ENCODE peak calls at places on chromosomes 6 and 20, in five cellular contexts. One of them, this sample, is unnamed.

GRCh38 chr20:2750343-2751251 is 49.8 kb downstream of the CPXM1 start:
- DNase-seq in Peyer's patch: no peak
- DNase-seq in left ventricle myocardium inferior: no peak
- DNase-seq in neural progenitor cell: peak; percentile 44
- DNase-seq in pancreas: no peak
- DNase-seq in this sample: no peak

GRCh38 chr20:57656252-57656820 is 36.1 kb upstream of the ZBP1 start:
- DNase-seq in Peyer's patch: peak; percentile 4
- DNase-seq in left ventricle myocardium inferior: no peak
- DNase-seq in neural progenitor cell: no peak
- DNase-seq in pancreas: no peak
- DNase-seq in this sample: no peak

GRCh38 chr6:11921017-11921438 is 91.1 kb upstream of the HIVEP1 start:
- DNase-seq in Peyer's patch: no peak
- DNase-seq in left ventricle myocardium inferior: peak; percentile 36
- DNase-seq in neural progenitor cell: peak; percentile 29
- DNase-seq in pancreas: no peak
- DNase-seq in this sample: no peak

GRCh38 chr6:73746776-73747175 is 50.8 kb downstream of the CD109 start:
- DNase-seq in Peyer's patch: no peak
- DNase-seq in left ventricle myocardium inferior: no peak
- DNase-seq in neural progenitor cell: no peak
- DNase-seq in pancreas: no peak
- DNase-seq in this sample: no peak

GRCh38 chr6:113881473-113881980 is 24.4 kb downstream of the MARCKS start:
- DNase-seq in Peyer's patch: no peak
- DNase-seq in left ventricle myocardium inferior: no peak
- DNase-seq in neural progenitor cell: no peak
- DNase-seq in pancreas: no peak
- DNase-seq in this sample: no peak

GRCh38 chr6:125718109-125718508 is 31.3 kb upstream of the HEY2 start:
- DNase-seq in Peyer's patch: no peak
- DNase-seq in left ventricle myocardium inferior: no peak
- DNase-seq in neural progenitor cell: no peak
- DNase-seq in pancreas: no peak
- DNase-seq in this sample: no peak

GRCh38 chr6:166542580-166542912 is 43.9 kb downstream of the RAMACL start:
- DNase-seq in Peyer's patch: no peak
- DNase-seq in left ventricle myocardium inferior: no peak
- DNase-seq in neural progenitor cell: peak; percentile 21
- DNase-seq in pancreas: no peak
- DNase-seq in this sample: no peak

GRCh38 chr20:32387262-32387661 is 29.1 kb downstream of the ASXL1 start:
- DNase-seq in Peyer's patch: no peak
- DNase-seq in left ventricle myocardium inferior: no peak
- DNase-seq in neural progenitor cell: no peak
- DNase-seq in pancreas: no peak
- DNase-seq in this sample: no peak

GRCh38 chr6:144585217-144585814 is 300.2 kb downstream of the UTRN start:
- DNase-seq in Peyer's patch: no peak
- DNase-seq in left ventricle myocardium inferior: no peak
- DNase-seq in neural progenitor cell: peak; percentile 56
- DNase-seq in pancreas: no peak
- DNase-seq in this sample: peak; percentile 81

GRCh38 chr6:10720229-10720959 is 2.5 kb upstream of the TMEM14C start:
- DNase-seq in Peyer's patch: peak; percentile 56
- DNase-seq in left ventricle myocardium inferior: peak; percentile 61
- DNase-seq in neural progenitor cell: no peak
- DNase-seq in pancreas: peak; percentile 48
- DNase-seq in this sample: peak; percentile 11

GRCh38 chr6:626236-626635 is 30.7 kb downstream of the HUS1B start:
- DNase-seq in Peyer's patch: no peak
- DNase-seq in left ventricle myocardium inferior: no peak
- DNase-seq in neural progenitor cell: no peak
- DNase-seq in pancreas: no peak
- DNase-seq in this sample: no peak

GRCh38 chr20:37697314-37697713 is 3.5 kb downstream of the CTNNBL1 start:
- DNase-seq in Peyer's patch: peak; percentile 22
- DNase-seq in left ventricle myocardium inferior: no peak
- DNase-seq in neural progenitor cell: no peak
- DNase-seq in pancreas: no peak
- DNase-seq in this sample: no peak

GRCh38 chr6:90080876-90081464 is 186.7 kb downstream of the GJA10 start:
- DNase-seq in Peyer's patch: peak; percentile 52
- DNase-seq in left ventricle myocardium inferior: no peak
- DNase-seq in neural progenitor cell: no peak
- DNase-seq in pancreas: no peak
- DNase-seq in this sample: no peak

DNA sequence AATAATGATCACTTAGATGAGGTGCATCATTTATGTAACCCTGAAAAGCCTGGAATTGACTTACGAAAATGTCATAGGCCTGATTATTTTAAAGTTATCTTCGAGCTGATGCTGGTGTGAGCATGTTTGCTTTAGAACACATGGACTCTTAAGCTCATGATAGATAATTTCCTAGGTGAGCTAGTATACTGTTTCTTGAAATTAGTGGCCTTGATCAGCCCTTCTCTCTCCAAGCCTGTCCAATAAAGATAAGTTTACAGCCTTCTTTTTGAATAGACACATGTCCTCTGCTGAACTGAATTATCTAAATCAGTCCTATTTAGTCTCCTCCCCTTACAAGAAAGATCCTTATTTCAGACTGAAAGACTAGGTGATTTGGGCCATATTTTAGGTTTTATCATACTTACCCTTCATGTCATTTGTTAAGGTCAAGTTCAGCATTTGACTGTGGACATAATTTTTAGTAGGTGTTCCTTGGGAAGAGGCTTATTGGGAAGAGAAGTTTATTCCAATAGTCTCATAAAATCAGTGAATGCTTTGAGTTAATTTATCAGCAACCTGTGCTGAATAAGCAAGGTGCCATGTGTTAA is 15.3 kb downstream of the FOXO3 start:
- DNase-seq in Peyer's patch: no peak
- DNase-seq in left ventricle myocardium inferior: no peak
- DNase-seq in neural progenitor cell: no peak
- DNase-seq in pancreas: no peak
- DNase-seq in this sample: no peak
- H3K4me1 ChIP-seq in Peyer's patch: peaks cover 13% of the 10 kb centered on the region
- H3K4me1 ChIP-seq in left ventricle myocardium inferior: peaks cover 95% of the 10 kb centered on the region
- H3K4me1 ChIP-seq in neural progenitor cell: peaks cover 8% of the 10 kb centered on the region
- H3K4me1 ChIP-seq in pancreas: peaks cover 31% of the 10 kb centered on the region
- H3K4me1 ChIP-seq in this sample: peaks cover 18% of the 10 kb centered on the region

DNA sequence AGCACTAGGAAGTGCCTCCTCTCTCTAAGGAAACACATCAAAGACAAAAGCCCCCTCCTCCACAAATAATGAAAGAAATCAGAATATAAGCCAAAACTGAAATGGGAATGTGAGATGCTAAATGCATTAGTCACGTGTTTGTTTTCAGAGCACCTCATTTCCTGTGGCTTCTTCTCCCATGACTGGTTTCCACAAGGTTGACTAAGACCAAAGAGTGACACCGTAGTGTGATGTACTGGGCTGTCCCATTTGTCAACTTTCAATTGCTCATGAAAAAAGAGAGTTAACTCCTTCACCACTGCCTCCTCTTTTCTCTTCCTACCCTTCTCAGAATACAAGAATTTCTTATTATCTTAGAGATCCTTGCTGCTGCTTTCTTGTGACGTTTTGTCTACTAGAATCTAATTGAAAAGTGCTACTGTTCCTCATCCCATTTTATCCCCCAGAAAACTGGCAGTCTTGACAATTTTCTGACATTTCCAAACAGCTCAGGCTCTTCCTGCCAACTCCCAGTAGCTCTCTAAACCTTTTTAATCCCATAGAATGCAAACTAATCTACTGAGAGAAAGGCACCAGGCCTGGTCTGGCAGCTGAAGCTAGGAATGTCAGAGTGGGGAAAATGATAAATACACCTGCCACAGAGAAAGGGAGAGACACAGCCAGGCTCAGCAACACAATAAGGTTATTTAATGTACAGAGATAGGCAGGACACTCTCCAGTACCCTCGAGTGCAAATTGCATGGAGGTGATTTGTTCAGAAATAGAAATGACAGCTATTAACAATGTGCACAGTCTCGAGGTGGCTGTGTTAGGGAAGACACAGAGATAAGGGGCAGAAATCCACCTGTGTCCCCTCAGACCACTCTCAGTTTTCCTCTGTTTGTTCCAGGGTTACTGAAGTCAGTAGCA is 671.7 kb upstream of the NRSN1 start:
- DNase-seq in Peyer's patch: no peak
- DNase-seq in left ventricle myocardium inferior: no peak
- DNase-seq in neural progenitor cell: peak; percentile 17
- DNase-seq in pancreas: no peak
- DNase-seq in this sample: no peak
- H3K9me3 ChIP-seq in Peyer's patch: no peaks in the 10 kb centered on the region
- H3K9me3 ChIP-seq in left ventricle myocardium inferior: no peaks in the 10 kb centered on the region
- H3K9me3 ChIP-seq in neural progenitor cell: no peaks in the 10 kb centered on the region
- H3K9me3 ChIP-seq in pancreas: no peaks in the 10 kb centered on the region
- H3K9me3 ChIP-seq in this sample: no peaks in the 10 kb centered on the region

DNA sequence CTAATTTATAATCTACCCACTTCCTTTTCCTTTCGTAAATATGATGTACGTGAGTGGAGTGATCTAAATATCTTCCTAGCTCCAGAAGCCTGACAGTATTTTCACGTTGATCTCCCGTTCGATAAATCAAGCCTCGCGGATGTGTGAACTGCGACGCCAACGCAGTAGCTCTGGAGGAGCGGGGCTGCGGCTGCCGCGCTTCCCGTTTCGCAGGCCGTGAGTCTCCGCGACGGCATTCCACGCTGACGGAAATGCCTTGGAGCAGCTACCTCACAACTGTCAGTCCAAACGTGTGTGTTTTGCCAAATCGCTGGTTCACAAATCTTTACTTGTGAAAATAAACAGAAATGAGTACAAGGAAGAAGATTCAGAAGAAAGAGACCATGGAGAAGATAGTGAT is 41.2 kb downstream of the BTBD3 start:
- DNase-seq in Peyer's patch: no peak
- DNase-seq in left ventricle myocardium inferior: no peak
- DNase-seq in neural progenitor cell: no peak
- DNase-seq in pancreas: no peak
- DNase-seq in this sample: no peak
- H3K4me3 ChIP-seq in Peyer's patch: no peak overlapping the region
- H3K4me3 ChIP-seq in left ventricle myocardium inferior: no peak overlapping the region
- H3K4me3 ChIP-seq in neural progenitor cell: no peak overlapping the region
- H3K4me3 ChIP-seq in pancreas: no peak overlapping the region
- H3K4me3 ChIP-seq in this sample: no peak overlapping the region

DNA sequence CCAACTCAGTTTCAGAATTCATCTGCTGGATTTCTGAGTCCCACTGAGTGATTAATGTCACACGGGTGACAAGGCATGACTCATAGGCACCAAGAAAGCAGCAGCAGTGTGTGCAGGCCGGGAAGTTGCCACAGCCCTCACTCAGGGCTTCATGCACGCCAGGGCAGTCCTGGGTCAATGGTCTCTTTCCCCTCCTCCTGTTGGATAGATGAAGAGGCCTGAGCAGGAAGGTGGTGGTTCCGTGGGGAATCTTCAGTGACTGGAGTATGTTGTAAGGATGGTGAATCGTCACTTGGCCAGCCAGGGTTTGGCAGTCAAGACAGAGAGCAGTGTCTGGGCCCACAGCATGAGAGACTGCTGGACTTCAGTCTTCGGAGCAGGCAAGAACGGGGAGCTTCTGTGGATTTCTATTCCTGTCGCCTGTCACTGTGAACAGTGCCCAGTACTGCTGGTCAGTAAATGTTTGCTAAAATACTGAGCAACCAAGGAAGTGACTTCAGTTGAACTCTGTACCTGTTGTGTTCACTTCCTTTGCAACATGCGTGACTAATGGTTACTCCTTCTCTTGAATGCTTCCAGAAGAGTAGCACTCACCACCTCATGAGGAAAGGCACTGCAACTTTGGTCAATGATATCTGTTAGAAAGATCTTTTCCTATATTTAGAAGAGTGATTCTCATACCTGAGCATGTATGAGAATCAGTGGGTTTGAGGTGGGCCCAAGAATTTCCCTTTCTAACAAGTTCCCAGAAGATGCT is 62.0 kb upstream of the CD93 start:
- DNase-seq in Peyer's patch: no peak
- DNase-seq in left ventricle myocardium inferior: no peak
- DNase-seq in neural progenitor cell: no peak
- DNase-seq in pancreas: no peak
- DNase-seq in this sample: no peak
- H3K4me1 ChIP-seq in Peyer's patch: no peaks in the 10 kb centered on the region
- H3K4me1 ChIP-seq in left ventricle myocardium inferior: peaks cover 73% of the 10 kb centered on the region
- H3K4me1 ChIP-seq in neural progenitor cell: no peaks in the 10 kb centered on the region
- H3K4me1 ChIP-seq in pancreas: no peaks in the 10 kb centered on the region
- H3K4me1 ChIP-seq in this sample: no peaks in the 10 kb centered on the region

GRCh38 chr6:168385380-168385779 is 55.6 kb upstream of the SMOC2 start:
- DNase-seq in Peyer's patch: no peak
- DNase-seq in left ventricle myocardium inferior: no peak
- DNase-seq in neural progenitor cell: no peak
- DNase-seq in pancreas: no peak
- DNase-seq in this sample: no peak

GRCh38 chr6:168387426-168387825 is 53.6 kb upstream of the SMOC2 start:
- DNase-seq in Peyer's patch: no peak
- DNase-seq in left ventricle myocardium inferior: no peak
- DNase-seq in neural progenitor cell: no peak
- DNase-seq in pancreas: no peak
- DNase-seq in this sample: no peak

GRCh38 chr6:168387911-168388310 is 53.1 kb upstream of the SMOC2 start:
- DNase-seq in Peyer's patch: no peak
- DNase-seq in left ventricle myocardium inferior: no peak
- DNase-seq in neural progenitor cell: no peak
- DNase-seq in pancreas: no peak
- DNase-seq in this sample: no peak

GRCh38 chr6:168385858-168386735 is 54.9 kb upstream of the SMOC2 start:
- DNase-seq in Peyer's patch: no peak
- DNase-seq in left ventricle myocardium inferior: no peak
- DNase-seq in neural progenitor cell: no peak
- DNase-seq in pancreas: no peak
- DNase-seq in this sample: no peak

GRCh38 chr6:168386973-168387372 is 54.0 kb upstream of the SMOC2 start:
- DNase-seq in Peyer's patch: no peak
- DNase-seq in left ventricle myocardium inferior: no peak
- DNase-seq in neural progenitor cell: no peak
- DNase-seq in pancreas: no peak
- DNase-seq in this sample: no peak
- H3K9me3 ChIP-seq in Peyer's patch: no peaks in the 10 kb centered on the region
- H3K9me3 ChIP-seq in left ventricle myocardium inferior: no peaks in the 10 kb centered on the region
- H3K9me3 ChIP-seq in neural progenitor cell: no peaks in the 10 kb centered on the region
- H3K9me3 ChIP-seq in pancreas: no peaks in the 10 kb centered on the region
- H3K9me3 ChIP-seq in this sample: no peaks in the 10 kb centered on the region

GRCh38 chr6:107280791-107281190 is 165.5 kb upstream of the BEND3 start:
- DNase-seq in Peyer's patch: no peak
- DNase-seq in left ventricle myocardium inferior: no peak
- DNase-seq in neural progenitor cell: no peak
- DNase-seq in pancreas: no peak
- DNase-seq in this sample: no peak
- H3K4me3 ChIP-seq in Peyer's patch: no peak overlapping the region
- H3K4me3 ChIP-seq in left ventricle myocardium inferior: no peak overlapping the region
- H3K4me3 ChIP-seq in neural progenitor cell: no peak overlapping the region
- H3K4me3 ChIP-seq in pancreas: no peak overlapping the region
- H3K4me3 ChIP-seq in this sample: no peak overlapping the region

GRCh38 chr6:43762410-43762768 is 7.6 kb upstream of the VEGFA start:
- DNase-seq in Peyer's patch: no peak
- DNase-seq in left ventricle myocardium inferior: no peak
- DNase-seq in neural progenitor cell: no peak
- DNase-seq in pancreas: no peak
- DNase-seq in this sample: no peak
- H3K4me1 ChIP-seq in Peyer's patch: no peaks in the 10 kb centered on the region
- H3K4me1 ChIP-seq in left ventricle myocardium inferior: peaks cover 3% of the 10 kb centered on the region
- H3K4me1 ChIP-seq in neural progenitor cell: peaks cover 51% of the 10 kb centered on the region
- H3K4me1 ChIP-seq in pancreas: no peaks in the 10 kb centered on the region
- H3K4me1 ChIP-seq in this sample: no peaks in the 10 kb centered on the region

This sample was measured in HAP-1.